ENCODE peak calls at places on chromosome 3, in seven cellular contexts. Z is transverse colon, V is stomach, I is adrenal gland, L is body of pancreas, W is IMR-90, K is uterus. G is an unnamed sample. For H3K4me1, the result is how much of the 10 kb centered on the place peaks cover.

GRCh38 chr3:65128346-65128745 is 440.5 kb upstream of the ADAMTS9 start:
- DNase-seq in Z (no peak), V (no peak), I (no peak), L (no peak), W (no peak), K (no peak), G (no peak)

GRCh38 chr3:113151475-113152031 is 59.8 kb upstream of the BOC start:
- DNase-seq in Z (no peak), V (no peak), I (peak), L (peak), W (no peak), K (peak), G (no peak)

GRCh38 chr3:138389841-138390581 is 41.6 kb downstream of the MRAS start:
- DNase-seq in Z (no peak), V (no peak), I (peak), L (peak), W (peak), K (peak), G (no peak)

GRCh38 chr3:186298876-186299275 is 63.2 kb downstream of the DGKG start:
- DNase-seq in Z (no peak), V (no peak), I (no peak), L (no peak), W (no peak), K (no peak), G (no peak)

GRCh38 chr3:50095352-50095998 is 6.8 kb downstream of the RBM5 start:
- DNase-seq in Z (peak), V (no peak), I (no peak), L (no peak), W (peak), K (no peak), G (no peak)

GRCh38 chr3:48247401-48247807 is 6.5 kb downstream of the ZNF589 start:
- DNase-seq in Z (no peak), V (no peak), I (peak), L (no peak), W (no peak), K (no peak), G (no peak)

GRCh38 chr3:109973733-109974132 is 636.4 kb upstream of the DPPA4 start:
- DNase-seq in Z (no peak), V (no peak), I (no peak), L (no peak), W (peak), K (no peak), G (no peak)

GRCh38 chr3:45225465-45226205 is 452 bp downstream of the TMEM158 start:
- DNase-seq in Z (no peak), V (no peak), I (peak), L (peak), W (no peak), K (no peak), G (peak)

GRCh38 chr3:53844262-53845102 is 1.7 kb downstream of the CHDH start:
- DNase-seq in Z (peak), V (peak), I (no peak), L (peak), W (no peak), K (no peak), G (no peak)

GRCh38 chr3:34212175-34212574 is 413.7 kb downstream of the PDCD6IP start:
- DNase-seq in Z (no peak), V (peak), I (no peak), L (no peak), W (no peak), K (no peak), G (no peak)

GRCh38 chr3:194647747-194648146 is 14.5 kb upstream of the TMEM44 start:
- DNase-seq in Z (no peak), V (no peak), I (no peak), L (no peak), W (no peak), K (no peak), G (no peak)

GRCh38 chr3:155970406-155970805 is 100.0 kb downstream of the GMPS start:
- DNase-seq in Z (no peak), V (no peak), I (no peak), L (no peak), W (no peak), K (no peak), G (no peak)

GRCh38 chr3:48519244-48519643 is 15.3 kb upstream of the SHISA5 start:
- DNase-seq in Z (no peak), V (no peak), I (no peak), L (no peak), W (no peak), K (no peak), G (no peak)

GRCh38 chr3:7241584-7242302 is 380.8 kb downstream of the GRM7 start:
- DNase-seq in Z (no peak), V (no peak), I (no peak), L (no peak), W (no peak), K (no peak), G (no peak)

GRCh38 chr3:175571096-175571495 is 712.0 kb downstream of the NAALADL2 start:
- DNase-seq in Z (no peak), V (no peak), I (no peak), L (no peak), W (no peak), K (no peak), G (no peak)

GRCh38 chr3:54211097-54211496 is 88.7 kb downstream of the CACNA2D3 start:
- DNase-seq in Z (no peak), V (no peak), I (no peak), L (no peak), W (no peak), K (no peak), G (no peak)

GRCh38 chr3:186220365-186220764 is 111.5 kb upstream of the ETV5 start:
- DNase-seq in Z (no peak), V (no peak), I (peak), L (peak), W (no peak), K (no peak), G (no peak)

GRCh38 chr3:63768415-63768814 is 50.7 kb upstream of the C3orf49 start:
- DNase-seq in Z (peak), V (no peak), I (no peak), L (no peak), W (no peak), K (no peak), G (no peak)

GRCh38 chr3:13263770-13264467 is 156.2 kb downstream of the NUP210 start:
- DNase-seq in Z (no peak), V (no peak), I (peak), L (no peak), W (no peak), K (no peak), G (no peak)

GRCh38 chr3:13708301-13708700 is 159.4 kb downstream of the FBLN2 start:
- DNase-seq in Z (no peak), V (no peak), I (no peak), L (peak), W (no peak), K (peak), G (peak)

GRCh38 chr3:107848516-107848915 is 242.3 kb downstream of the CD47 start:
- DNase-seq in Z (no peak), V (no peak), I (no peak), L (no peak), W (no peak), K (no peak), G (no peak)

GRCh38 chr3:196502775-196503181 is 790 bp downstream of the RNF168 start:
- DNase-seq in Z (peak), V (peak), I (peak), L (peak), W (peak), K (peak), G (peak)

GRCh38 chr3:138950006-138950644 is 3.1 kb downstream of the FOXL2NB start:
- DNase-seq in Z (no peak), V (no peak), I (peak), L (peak), W (peak), K (no peak), G (no peak)

GRCh38 chr3:32302601-32303000 is 64.1 kb downstream of the CMTM8 start:
- DNase-seq in Z (no peak), V (no peak), I (no peak), L (no peak), W (no peak), K (no peak), G (no peak)

GRCh38 chr3:98968824-98969223 is 67.3 kb upstream of the DCBLD2 start:
- DNase-seq in Z (no peak), V (no peak), I (no peak), L (no peak), W (no peak), K (no peak), G (no peak)

GRCh38 chr3:150905766-150906165 is 527 bp upstream of the MINDY4B start:
- DNase-seq in Z (no peak), V (no peak), I (no peak), L (no peak), W (no peak), K (no peak), G (no peak)

GRCh38 chr3:150897592-150897991 is 7.6 kb downstream of the MINDY4B start:
- DNase-seq in Z (no peak), V (no peak), I (no peak), L (no peak), W (no peak), K (no peak), G (no peak)

GRCh38 chr3:150905339-150905738 is at the start of gene MINDY4B:
- DNase-seq in Z (no peak), V (no peak), I (no peak), L (no peak), W (no peak), K (no peak), G (no peak)

GRCh38 chr3:150899141-150899540 is 6.1 kb downstream of the MINDY4B start:
- DNase-seq in Z (no peak), V (no peak), I (no peak), L (no peak), W (no peak), K (no peak), G (no peak)

GRCh38 chr3:150901793-150902192 is 3.4 kb downstream of the MINDY4B start:
- DNase-seq in Z (no peak), V (no peak), I (no peak), L (no peak), W (no peak), K (no peak), G (no peak)
- TF ChIP-seq POLR2A in Z (no peak), V (no peak), I (no peak), L (no peak), W (no peak), K (no peak), G (no peak)

GRCh38 chr3:146502887-146503458 is 33.6 kb upstream of the PLSCR2 start:
- DNase-seq in Z (no peak), V (no peak), I (no peak), L (no peak), W (peak), K (no peak), G (no peak)
- H3K4me3 ChIP-seq in Z (no peak), V (no peak), I (no peak), L (no peak), W (no peak), K (no peak), G (no peak)

DNA sequence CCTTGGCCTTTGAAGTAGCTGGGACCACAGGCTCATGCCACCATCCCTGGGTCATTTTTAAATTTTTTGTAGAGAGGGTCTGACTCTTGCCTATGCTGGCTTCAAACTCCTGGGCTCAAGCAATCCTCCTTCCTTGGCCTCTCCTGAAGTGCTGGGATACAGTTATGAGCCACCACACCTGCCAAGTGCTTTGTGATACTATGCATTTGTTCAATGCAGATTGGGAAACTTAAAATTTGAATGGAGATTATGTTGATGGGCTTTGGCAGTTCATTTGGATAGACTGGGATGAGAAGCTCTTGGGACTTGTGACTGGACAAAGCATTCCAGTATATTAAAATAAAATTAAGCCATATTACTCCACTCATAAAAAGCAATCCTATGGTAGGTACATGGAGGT is 3.9 kb upstream of the LMLN start:
- DNase-seq in Z (no peak), V (no peak), I (no peak), L (no peak), W (no peak), K (no peak), G (no peak)
- H3K4me1 ChIP-seq in Z (half or more), V (half or more), I (under half), L (half or more), W (under half), K (under half), G (half or more)

DNA sequence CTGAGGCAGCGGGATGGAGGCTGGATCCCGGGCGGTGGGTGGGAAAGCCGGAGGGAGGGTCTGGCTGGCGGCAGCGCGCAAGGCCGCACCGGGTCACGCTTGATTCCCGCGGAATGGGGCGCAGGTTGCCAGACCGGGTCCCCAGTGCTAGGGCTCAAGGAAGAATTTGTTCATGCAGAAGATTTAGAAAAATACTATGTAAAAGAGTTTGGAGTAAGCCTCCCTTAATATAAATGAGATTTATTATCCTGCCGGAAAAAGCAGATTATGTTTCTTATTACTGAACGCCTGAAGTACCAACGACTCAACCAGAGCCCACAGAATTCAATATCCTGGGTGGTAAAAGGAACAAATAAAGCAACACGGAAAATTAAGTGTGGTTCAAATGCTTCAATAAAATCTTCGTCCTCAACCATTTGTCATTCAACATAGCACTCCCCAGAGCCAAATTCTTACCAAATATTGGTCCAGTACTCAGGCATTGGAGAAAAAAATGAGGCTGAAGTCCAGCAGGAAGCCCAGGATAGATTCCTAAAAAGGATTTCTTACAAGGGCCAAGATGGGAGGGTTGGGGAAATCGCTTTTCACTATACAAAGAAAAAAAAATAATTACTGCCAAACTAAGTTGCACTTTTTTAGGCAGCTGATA is 1.2 kb upstream of the ZBTB20 start:
- DNase-seq in Z (no peak), V (no peak), I (no peak), L (no peak), W (peak), K (no peak), G (no peak)
- TF ChIP-seq POLR2A in Z (no peak), V (no peak), I (no peak), L (no peak), W (peak), K (no peak), G (peak)

DNA sequence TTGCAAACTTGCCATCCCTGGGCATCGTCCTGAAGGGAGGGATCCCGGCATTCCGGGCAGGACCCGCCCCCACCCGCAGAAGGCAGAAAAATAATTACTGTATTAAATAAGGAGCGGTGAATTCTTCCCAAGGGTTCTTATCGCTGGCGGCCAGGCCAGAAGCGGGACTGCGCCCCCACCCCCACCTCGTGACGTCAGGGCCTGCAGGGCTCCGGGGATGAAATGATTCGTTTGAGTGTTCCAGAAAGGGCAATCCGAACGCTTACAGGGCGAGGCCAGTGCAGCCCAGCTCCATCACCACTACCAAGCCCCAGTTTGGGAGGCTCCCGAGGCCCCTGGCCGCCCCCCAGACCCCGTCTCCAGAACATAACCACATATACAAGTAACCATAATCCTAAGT is 8.6 kb downstream of the SOX2 start:
- DNase-seq in Z (no peak), V (peak), I (no peak), L (no peak), W (no peak), K (no peak), G (no peak)
- H3K4me3 ChIP-seq in Z (no peak), V (no peak), I (no peak), L (no peak), W (no peak), K (no peak), G (no peak)

DNA sequence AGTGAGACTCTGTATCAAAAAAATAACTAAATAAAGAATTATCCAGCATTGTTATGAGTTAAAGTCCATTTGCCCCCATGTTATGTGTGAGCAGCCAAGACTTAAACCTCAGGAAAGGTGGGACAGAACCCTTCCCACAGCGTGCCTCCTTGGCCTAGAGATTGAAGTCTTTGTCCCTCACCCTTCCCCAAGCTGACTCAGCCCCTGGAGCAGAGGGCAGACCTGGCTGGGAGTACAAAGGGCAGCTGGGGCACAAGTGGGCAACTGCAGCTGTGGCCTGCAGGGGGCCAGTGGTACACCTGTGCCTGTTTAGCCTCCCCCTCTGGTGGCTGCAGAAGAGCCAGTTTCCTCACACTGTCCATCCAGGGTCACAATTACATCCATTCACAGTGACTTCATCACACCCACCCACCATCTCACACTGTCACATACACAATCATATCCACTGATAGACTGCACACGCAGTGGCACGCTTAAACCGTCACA is 940 bp upstream of the ACY1 start:
- DNase-seq in Z (peak), V (peak), I (peak), L (peak), W (no peak), K (no peak), G (no peak)
- H3K4me1 ChIP-seq in Z (under half), V (under half), I (under half), L (under half), W (under half), K (under half), G (under half)

GRCh38 chr3:24494616-24495333 is at the start of gene THRB:
- DNase-seq in Z (peak), V (peak), I (peak), L (peak), W (no peak), K (peak), G (peak)
- TF ChIP-seq POLR2A in Z (peak), V (no peak), I (peak), L (peak), W (no peak), K (peak), G (no peak)

G was measured in heart left ventricle.